ENCODE peak calls at places on chromosomes 2 and 18, in seven cellular contexts. One of them, this sample, is unnamed.

GRCh38 chr18:74724186-74724585 is 126.5 kb downstream of the ZNF407 start:
- DNase-seq in stimulated activated CD8-positive, alpha-beta memory T cell treated with anti-CD3 and anti-CD28 coated beads, Interleukin-2, amount 100 ng/mL, for 1 hour: no peak
- DNase-seq in amniotic stem cell: no peak
- DNase-seq in T-helper 9 cell: no peak
- DNase-seq in skeletal muscle cell: peak
- DNase-seq in A549: no peak
- DNase-seq in PC-9: no peak
- DNase-seq in this sample: no peak

GRCh38 chr2:88201811-88202169 is 31.6 kb downstream of the THNSL2 start:
- DNase-seq in stimulated activated CD8-positive, alpha-beta memory T cell treated with anti-CD3 and anti-CD28 coated beads, Interleukin-2, amount 100 ng/mL, for 1 hour: no peak
- DNase-seq in amniotic stem cell: no peak
- DNase-seq in T-helper 9 cell: no peak
- DNase-seq in skeletal muscle cell: no peak
- DNase-seq in A549: no peak
- DNase-seq in PC-9: no peak
- DNase-seq in this sample: no peak

GRCh38 chr2:54528311-54528945 is 72.3 kb downstream of the SPTBN1 start:
- DNase-seq in stimulated activated CD8-positive, alpha-beta memory T cell treated with anti-CD3 and anti-CD28 coated beads, Interleukin-2, amount 100 ng/mL, for 1 hour: no peak
- DNase-seq in amniotic stem cell: no peak
- DNase-seq in T-helper 9 cell: no peak
- DNase-seq in skeletal muscle cell: no peak
- DNase-seq in A549: no peak
- DNase-seq in PC-9: no peak
- DNase-seq in this sample: no peak

GRCh38 chr2:55947759-55948158 is 24.2 kb upstream of the EFEMP1 start:
- DNase-seq in stimulated activated CD8-positive, alpha-beta memory T cell treated with anti-CD3 and anti-CD28 coated beads, Interleukin-2, amount 100 ng/mL, for 1 hour: no peak
- DNase-seq in amniotic stem cell: no peak
- DNase-seq in T-helper 9 cell: no peak
- DNase-seq in skeletal muscle cell: no peak
- DNase-seq in A549: no peak
- DNase-seq in PC-9: no peak
- DNase-seq in this sample: peak

GRCh38 chr2:165067958-165068612 is 112.8 kb upstream of the SLC38A11 start:
- DNase-seq in stimulated activated CD8-positive, alpha-beta memory T cell treated with anti-CD3 and anti-CD28 coated beads, Interleukin-2, amount 100 ng/mL, for 1 hour: no peak
- DNase-seq in amniotic stem cell: no peak
- DNase-seq in T-helper 9 cell: no peak
- DNase-seq in skeletal muscle cell: peak
- DNase-seq in A549: peak
- DNase-seq in PC-9: no peak
- DNase-seq in this sample: peak

GRCh38 chr2:33607137-33607781 is 8.2 kb upstream of the FAM98A start:
- DNase-seq in stimulated activated CD8-positive, alpha-beta memory T cell treated with anti-CD3 and anti-CD28 coated beads, Interleukin-2, amount 100 ng/mL, for 1 hour: no peak
- DNase-seq in amniotic stem cell: no peak
- DNase-seq in T-helper 9 cell: no peak
- DNase-seq in skeletal muscle cell: no peak
- DNase-seq in A549: no peak
- DNase-seq in PC-9: no peak
- DNase-seq in this sample: no peak

GRCh38 chr18:11051462-11051861 is 97.9 kb downstream of the PIEZO2 start:
- DNase-seq in stimulated activated CD8-positive, alpha-beta memory T cell treated with anti-CD3 and anti-CD28 coated beads, Interleukin-2, amount 100 ng/mL, for 1 hour: no peak
- DNase-seq in amniotic stem cell: no peak
- DNase-seq in T-helper 9 cell: no peak
- DNase-seq in skeletal muscle cell: no peak
- DNase-seq in A549: no peak
- DNase-seq in PC-9: no peak
- DNase-seq in this sample: no peak

GRCh38 chr2:15930589-15931513 is 9.5 kb upstream of the MYCN start:
- DNase-seq in stimulated activated CD8-positive, alpha-beta memory T cell treated with anti-CD3 and anti-CD28 coated beads, Interleukin-2, amount 100 ng/mL, for 1 hour: no peak
- DNase-seq in amniotic stem cell: no peak
- DNase-seq in T-helper 9 cell: no peak
- DNase-seq in skeletal muscle cell: no peak
- DNase-seq in A549: no peak
- DNase-seq in PC-9: no peak
- DNase-seq in this sample: no peak

GRCh38 chr2:208266641-208267335 is 733 bp downstream of the PIKFYVE start:
- DNase-seq in stimulated activated CD8-positive, alpha-beta memory T cell treated with anti-CD3 and anti-CD28 coated beads, Interleukin-2, amount 100 ng/mL, for 1 hour: no peak
- DNase-seq in amniotic stem cell: peak
- DNase-seq in T-helper 9 cell: no peak
- DNase-seq in skeletal muscle cell: no peak
- DNase-seq in A549: no peak
- DNase-seq in PC-9: no peak
- DNase-seq in this sample: no peak

GRCh38 chr18:3463052-3463451 is 13.1 kb downstream of the TGIF1 start:
- DNase-seq in stimulated activated CD8-positive, alpha-beta memory T cell treated with anti-CD3 and anti-CD28 coated beads, Interleukin-2, amount 100 ng/mL, for 1 hour: no peak
- DNase-seq in amniotic stem cell: no peak
- DNase-seq in T-helper 9 cell: no peak
- DNase-seq in skeletal muscle cell: no peak
- DNase-seq in A549: no peak
- DNase-seq in PC-9: no peak
- DNase-seq in this sample: no peak